ENCODE peak calls at places on chromosome 18, in ten cellular contexts. One of them, this sample, is unnamed.

GRCh38 chr18:63073481-63073880 is 246.1 kb downstream of the BCL2 start:
- DNase-seq in SK-N-SH: no peak
- DNase-seq in neural crest cell: no peak
- DNase-seq in MCF 10A: peak; percentile 29
- DNase-seq in A549: peak; percentile 21
- DNase-seq in cardiac muscle cell: no peak
- DNase-seq in GM12865: peak; percentile 76
- DNase-seq in Peyer's patch: peak; percentile 64
- DNase-seq in lower lobe of right lung: no peak
- DNase-seq in IMR-90: no peak
- DNase-seq in this sample: no peak

GRCh38 chr18:62450546-62451395 is 72.1 kb upstream of the ZCCHC2 start:
- DNase-seq in SK-N-SH: peak; percentile 14
- DNase-seq in neural crest cell: no peak
- DNase-seq in MCF 10A: peak; percentile 91
- DNase-seq in A549: peak; percentile 82
- DNase-seq in cardiac muscle cell: peak; percentile 79
- DNase-seq in GM12865: no peak
- DNase-seq in Peyer's patch: peak; percentile 83
- DNase-seq in lower lobe of right lung: peak; percentile 77
- DNase-seq in IMR-90: peak; percentile 63
- DNase-seq in this sample: peak; percentile 70

GRCh38 chr18:58438984-58439311 is 189.9 kb downstream of the ALPK2 start:
- DNase-seq in SK-N-SH: no peak
- DNase-seq in neural crest cell: no peak
- DNase-seq in MCF 10A: no peak
- DNase-seq in A549: no peak
- DNase-seq in cardiac muscle cell: no peak
- DNase-seq in GM12865: no peak
- DNase-seq in Peyer's patch: no peak
- DNase-seq in lower lobe of right lung: no peak
- DNase-seq in IMR-90: no peak
- DNase-seq in this sample: no peak

GRCh38 chr18:21486905-21487437 is 113.5 kb downstream of the ESCO1 start:
- DNase-seq in SK-N-SH: no peak
- DNase-seq in neural crest cell: no peak
- DNase-seq in MCF 10A: no peak
- DNase-seq in A549: no peak
- DNase-seq in cardiac muscle cell: no peak
- DNase-seq in GM12865: no peak
- DNase-seq in Peyer's patch: no peak
- DNase-seq in lower lobe of right lung: no peak
- DNase-seq in IMR-90: no peak
- DNase-seq in this sample: no peak

GRCh38 chr18:59715966-59716369 is 18.7 kb upstream of the CCBE1 start:
- DNase-seq in SK-N-SH: no peak
- DNase-seq in neural crest cell: no peak
- DNase-seq in MCF 10A: peak; percentile 89
- DNase-seq in A549: peak; percentile 70
- DNase-seq in cardiac muscle cell: peak; percentile 90
- DNase-seq in GM12865: no peak
- DNase-seq in Peyer's patch: no peak
- DNase-seq in lower lobe of right lung: no peak
- DNase-seq in IMR-90: peak; percentile 95
- DNase-seq in this sample: peak; percentile 87

GRCh38 chr18:79610461-79611039 is 69.1 kb upstream of the CTDP1 start:
- DNase-seq in SK-N-SH: no peak
- DNase-seq in neural crest cell: no peak
- DNase-seq in MCF 10A: no peak
- DNase-seq in A549: no peak
- DNase-seq in cardiac muscle cell: peak; percentile 29
- DNase-seq in GM12865: no peak
- DNase-seq in Peyer's patch: peak; percentile 36
- DNase-seq in lower lobe of right lung: peak; percentile 24
- DNase-seq in IMR-90: no peak
- DNase-seq in this sample: no peak

GRCh38 chr18:6058941-6059340 is 163.6 kb upstream of the TMEM200C start:
- DNase-seq in SK-N-SH: no peak
- DNase-seq in neural crest cell: peak; percentile 6
- DNase-seq in MCF 10A: no peak
- DNase-seq in A549: no peak
- DNase-seq in cardiac muscle cell: no peak
- DNase-seq in GM12865: no peak
- DNase-seq in Peyer's patch: no peak
- DNase-seq in lower lobe of right lung: no peak
- DNase-seq in IMR-90: peak; percentile 84
- DNase-seq in this sample: no peak

GRCh38 chr18:33183136-33183535 is 257.4 kb downstream of the CCDC178 start:
- DNase-seq in SK-N-SH: no peak
- DNase-seq in neural crest cell: no peak
- DNase-seq in MCF 10A: no peak
- DNase-seq in A549: no peak
- DNase-seq in cardiac muscle cell: no peak
- DNase-seq in GM12865: no peak
- DNase-seq in Peyer's patch: no peak
- DNase-seq in lower lobe of right lung: no peak
- DNase-seq in IMR-90: no peak
- DNase-seq in this sample: no peak

GRCh38 chr18:32670727-32671126 is 102.1 kb downstream of the KLHL14 start:
- DNase-seq in SK-N-SH: no peak
- DNase-seq in neural crest cell: no peak
- DNase-seq in MCF 10A: no peak
- DNase-seq in A549: no peak
- DNase-seq in cardiac muscle cell: no peak
- DNase-seq in GM12865: no peak
- DNase-seq in Peyer's patch: no peak
- DNase-seq in lower lobe of right lung: no peak
- DNase-seq in IMR-90: no peak
- DNase-seq in this sample: no peak

GRCh38 chr18:11760498-11761158 is 71.6 kb downstream of the GNAL start:
- DNase-seq in SK-N-SH: no peak
- DNase-seq in neural crest cell: no peak
- DNase-seq in MCF 10A: no peak
- DNase-seq in A549: no peak
- DNase-seq in cardiac muscle cell: no peak
- DNase-seq in GM12865: no peak
- DNase-seq in Peyer's patch: no peak
- DNase-seq in lower lobe of right lung: no peak
- DNase-seq in IMR-90: no peak
- DNase-seq in this sample: no peak

GRCh38 chr18:11757084-11757590 is 68.1 kb downstream of the GNAL start:
- DNase-seq in SK-N-SH: no peak
- DNase-seq in neural crest cell: no peak
- DNase-seq in MCF 10A: no peak
- DNase-seq in A549: no peak
- DNase-seq in cardiac muscle cell: no peak
- DNase-seq in GM12865: no peak
- DNase-seq in Peyer's patch: no peak
- DNase-seq in lower lobe of right lung: no peak
- DNase-seq in IMR-90: no peak
- DNase-seq in this sample: no peak

GRCh38 chr18:11759456-11759855 is 70.4 kb downstream of the GNAL start:
- DNase-seq in SK-N-SH: no peak
- DNase-seq in neural crest cell: no peak
- DNase-seq in MCF 10A: no peak
- DNase-seq in A549: no peak
- DNase-seq in cardiac muscle cell: no peak
- DNase-seq in GM12865: no peak
- DNase-seq in Peyer's patch: no peak
- DNase-seq in lower lobe of right lung: no peak
- DNase-seq in IMR-90: no peak
- DNase-seq in this sample: no peak

GRCh38 chr18:11762429-11762828 is 73.4 kb downstream of the GNAL start:
- DNase-seq in SK-N-SH: no peak
- DNase-seq in neural crest cell: no peak
- DNase-seq in MCF 10A: no peak
- DNase-seq in A549: no peak
- DNase-seq in cardiac muscle cell: no peak
- DNase-seq in GM12865: no peak
- DNase-seq in Peyer's patch: no peak
- DNase-seq in lower lobe of right lung: no peak
- DNase-seq in IMR-90: no peak
- DNase-seq in this sample: no peak

DNA sequence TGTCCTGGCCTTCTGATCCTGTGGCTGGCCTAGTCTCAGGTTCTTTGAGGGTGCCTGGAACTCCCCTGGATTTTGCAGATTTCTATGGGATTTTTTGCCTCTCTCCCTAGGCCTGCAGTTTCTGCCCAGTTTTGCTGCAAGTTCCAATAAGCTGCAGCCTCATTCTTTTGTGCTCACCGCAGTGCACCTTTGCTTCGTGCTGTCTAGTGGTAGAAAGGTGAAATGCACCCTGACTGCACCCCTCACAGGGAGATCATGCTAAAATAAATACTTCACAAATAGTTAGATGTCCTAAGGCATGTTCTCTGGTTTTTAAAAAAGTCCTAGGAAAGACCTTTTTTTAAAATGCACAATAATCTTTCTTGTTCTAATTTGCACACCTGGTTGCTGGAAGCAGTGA is 72.5 kb downstream of the GNAL start:
- DNase-seq in SK-N-SH: no peak
- DNase-seq in neural crest cell: no peak
- DNase-seq in MCF 10A: peak; percentile 8
- DNase-seq in A549: peak; percentile 18
- DNase-seq in cardiac muscle cell: no peak
- DNase-seq in GM12865: peak; percentile 6
- DNase-seq in Peyer's patch: no peak
- DNase-seq in lower lobe of right lung: no peak
- DNase-seq in IMR-90: no peak
- DNase-seq in this sample: no peak
- TF ChIP-seq CTCF in SK-N-SH: peak; percentile 26
- TF ChIP-seq CTCF in neural crest cell: peak; percentile 60
- TF ChIP-seq CTCF in MCF 10A: peak; percentile 14
- TF ChIP-seq CTCF in A549: no peak
- TF ChIP-seq CTCF in cardiac muscle cell: no peak
- TF ChIP-seq CTCF in GM12865: peak; percentile 33
- TF ChIP-seq CTCF in Peyer's patch: no peak
- TF ChIP-seq CTCF in lower lobe of right lung: no peak
- TF ChIP-seq CTCF in IMR-90: no peak
- TF ChIP-seq CTCF in this sample: peak; percentile 50

GRCh38 chr18:36412778-36413177 is 115.3 kb downstream of the FHOD3 start:
- DNase-seq in SK-N-SH: peak; percentile 41
- DNase-seq in neural crest cell: no peak
- DNase-seq in MCF 10A: peak; percentile 60
- DNase-seq in A549: peak; percentile 40
- DNase-seq in cardiac muscle cell: peak; percentile 40
- DNase-seq in GM12865: peak; percentile 69
- DNase-seq in Peyer's patch: no peak
- DNase-seq in lower lobe of right lung: no peak
- DNase-seq in IMR-90: no peak
- DNase-seq in this sample: peak; percentile 28
- TF ChIP-seq CTCF in SK-N-SH: peak; percentile 55
- TF ChIP-seq CTCF in neural crest cell: peak; percentile 49
- TF ChIP-seq CTCF in MCF 10A: peak; percentile 55
- TF ChIP-seq CTCF in A549: no peak
- TF ChIP-seq CTCF in cardiac muscle cell: peak; percentile 53
- TF ChIP-seq CTCF in GM12865: peak; percentile 64
- TF ChIP-seq CTCF in Peyer's patch: no peak
- TF ChIP-seq CTCF in lower lobe of right lung: no peak
- TF ChIP-seq CTCF in IMR-90: peak; percentile 32
- TF ChIP-seq CTCF in this sample: peak; percentile 67

DNA sequence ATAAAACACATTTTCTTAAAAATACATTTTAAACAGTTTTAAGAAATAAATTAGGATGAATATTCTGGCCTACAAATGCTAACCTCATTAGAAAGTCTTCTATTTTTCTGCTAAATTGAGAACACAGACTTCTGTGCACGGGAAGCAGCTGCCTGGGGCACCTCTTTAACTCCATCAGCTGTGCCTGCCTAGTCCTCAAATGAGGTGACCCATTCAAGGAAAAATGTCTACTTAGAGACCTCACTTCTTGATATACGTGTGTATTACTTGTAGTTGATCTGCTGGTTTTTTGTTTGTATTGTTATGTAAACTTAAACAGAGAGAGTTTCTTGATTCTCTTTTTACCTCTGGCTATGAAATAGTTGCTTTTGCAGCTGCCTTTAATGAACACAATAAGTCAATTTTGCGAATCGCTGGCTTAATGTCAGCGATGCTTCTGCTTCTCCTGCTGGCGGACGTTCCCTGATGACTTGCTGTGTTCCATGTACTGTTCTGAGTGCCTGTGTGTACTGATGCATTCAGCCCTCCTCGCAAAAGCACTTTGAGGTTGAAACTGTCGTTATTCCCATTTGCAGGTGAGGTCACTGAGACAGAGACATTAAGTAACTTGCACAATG is 88.7 kb upstream of the TXNDC2 start:
- DNase-seq in SK-N-SH: peak; percentile 34
- DNase-seq in neural crest cell: no peak
- DNase-seq in MCF 10A: no peak
- DNase-seq in A549: no peak
- DNase-seq in cardiac muscle cell: no peak
- DNase-seq in GM12865: no peak
- DNase-seq in Peyer's patch: no peak
- DNase-seq in lower lobe of right lung: no peak
- DNase-seq in IMR-90: no peak
- DNase-seq in this sample: no peak
- TF ChIP-seq CTCF in SK-N-SH: no peak
- TF ChIP-seq CTCF in neural crest cell: no peak
- TF ChIP-seq CTCF in MCF 10A: no peak
- TF ChIP-seq CTCF in A549: no peak
- TF ChIP-seq CTCF in cardiac muscle cell: no peak
- TF ChIP-seq CTCF in GM12865: no peak
- TF ChIP-seq CTCF in Peyer's patch: no peak
- TF ChIP-seq CTCF in lower lobe of right lung: no peak
- TF ChIP-seq CTCF in IMR-90: no peak
- TF ChIP-seq CTCF in this sample: no peak

GRCh38 chr18:45316127-45316526 is 299.1 kb upstream of the SLC14A2 start:
- DNase-seq in SK-N-SH: no peak
- DNase-seq in neural crest cell: no peak
- DNase-seq in MCF 10A: no peak
- DNase-seq in A549: no peak
- DNase-seq in cardiac muscle cell: no peak
- DNase-seq in GM12865: no peak
- DNase-seq in Peyer's patch: no peak
- DNase-seq in lower lobe of right lung: no peak
- DNase-seq in IMR-90: no peak
- DNase-seq in this sample: no peak
- TF ChIP-seq CTCF in SK-N-SH: no peak
- TF ChIP-seq CTCF in neural crest cell: no peak
- TF ChIP-seq CTCF in MCF 10A: no peak
- TF ChIP-seq CTCF in A549: no peak
- TF ChIP-seq CTCF in cardiac muscle cell: no peak
- TF ChIP-seq CTCF in GM12865: no peak
- TF ChIP-seq CTCF in Peyer's patch: no peak
- TF ChIP-seq CTCF in lower lobe of right lung: no peak
- TF ChIP-seq CTCF in IMR-90: no peak
- TF ChIP-seq CTCF in this sample: no peak

This sample was measured in foreskin keratinocyte.